ENCODE peak calls at places on chromosomes 3 and 15, in six cellular contexts. S is SK-N-SH, B is HepG2, F is HCT116, J is GM12878, W is H1. R is an unnamed sample.

GRCh38 chr3:192090586-192090985 is 629.6 kb downstream of the PYDC2 start:
- DNase-seq in B (peak; percentile 19), W (no peak), S (no peak), J (no peak), F (peak; percentile 24), R (peak; percentile 40)

GRCh38 chr15:80606571-80606970 is 88.5 kb upstream of the ABHD17C start:
- DNase-seq in S (no peak), B (no peak), W (no peak), J (no peak), F (no peak), R (no peak)

GRCh38 chr3:14243782-14244181 is 65.2 kb downstream of the LSM3 start:
- DNase-seq in F (no peak), W (no peak), J (no peak), S (no peak), B (no peak), R (peak; percentile 96)

GRCh38 chr3:20669184-20669583 is 483.2 kb upstream of the SGO1 start:
- DNase-seq in S (no peak), F (no peak), W (no peak), J (no peak), B (no peak), R (no peak)

GRCh38 chr3:182617511-182617910 is 175.8 kb upstream of the ATP11B start:
- DNase-seq in F (no peak), W (no peak), J (no peak), S (no peak), B (no peak), R (no peak)

GRCh38 chr3:38438421-38438820 is 15.3 kb upstream of the ACVR2B start:
- DNase-seq in S (no peak), W (no peak), J (no peak), F (no peak), B (no peak), R (no peak)

GRCh38 chr3:25465266-25465860 is 37.3 kb downstream of the RARB start:
- DNase-seq in F (no peak), B (no peak), J (no peak), S (no peak), W (no peak), R (no peak)

GRCh38 chr15:91915576-91915975 is 62.1 kb downstream of the SLCO3A1 start:
- DNase-seq in W (no peak), B (no peak), J (no peak), S (no peak), F (no peak), R (no peak)

GRCh38 chr15:85832389-85832788 is 37.7 kb upstream of the KLHL25 start:
- DNase-seq in F (no peak), B (no peak), W (no peak), S (no peak), J (no peak), R (no peak)

GRCh38 chr3:30188713-30189112 is 417.7 kb upstream of the TGFBR2 start:
- DNase-seq in S (no peak), J (no peak), B (no peak), W (no peak), F (no peak), R (no peak)

GRCh38 chr3:126551066-126551838 is 7.5 kb downstream of the C3orf22 start:
- DNase-seq in F (no peak), J (no peak), B (no peak), W (no peak), S (peak; percentile 23), R (no peak)

GRCh38 chr3:61537366-61537765 is 24.0 kb upstream of the PTPRG start:
- DNase-seq in S (no peak), B (no peak), W (no peak), F (no peak), J (no peak), R (no peak)

GRCh38 chr3:144381607-144382006 is 410.0 kb downstream of the DIPK2A start:
- DNase-seq in W (no peak), F (no peak), S (no peak), B (no peak), J (no peak), R (no peak)

GRCh38 chr3:187017511-187018230 is 87.3 kb downstream of the ST6GAL1 start:
- DNase-seq in F (no peak), W (no peak), S (no peak), J (no peak), B (no peak), R (no peak)

GRCh38 chr15:85533949-85534543 is 153.6 kb downstream of the AKAP13 start:
- DNase-seq in F (no peak), W (no peak), S (no peak), J (no peak), B (no peak), R (no peak)

GRCh38 chr3:44011680-44012079 is 230.0 kb upstream of the TOPAZ1 start:
- DNase-seq in F (no peak), S (no peak), J (no peak), W (no peak), B (no peak), R (no peak)

GRCh38 chr3:73213906-73214305 is 152.4 kb downstream of the EBLN2 start:
- DNase-seq in S (no peak), J (no peak), B (no peak), F (no peak), W (no peak), R (no peak)

GRCh38 chr3:31981206-31982181 is at the start of the genes OSBPL10 and ZNF860:
- DNase-seq in W (no peak), J (no peak), B (peak; percentile 73), S (peak; percentile 74), F (peak; percentile 57), R (peak; percentile 43)

GRCh38 chr3:184058029-184058428 is 5.2 kb downstream of the HTR3C start:
- DNase-seq in S (no peak), J (no peak), F (no peak), W (no peak), B (no peak), R (no peak)

GRCh38 chr3:109411547-109411946 is 74.2 kb upstream of the DPPA4 start:
- DNase-seq in F (no peak), B (no peak), J (no peak), S (no peak), W (no peak), R (no peak)

DNA sequence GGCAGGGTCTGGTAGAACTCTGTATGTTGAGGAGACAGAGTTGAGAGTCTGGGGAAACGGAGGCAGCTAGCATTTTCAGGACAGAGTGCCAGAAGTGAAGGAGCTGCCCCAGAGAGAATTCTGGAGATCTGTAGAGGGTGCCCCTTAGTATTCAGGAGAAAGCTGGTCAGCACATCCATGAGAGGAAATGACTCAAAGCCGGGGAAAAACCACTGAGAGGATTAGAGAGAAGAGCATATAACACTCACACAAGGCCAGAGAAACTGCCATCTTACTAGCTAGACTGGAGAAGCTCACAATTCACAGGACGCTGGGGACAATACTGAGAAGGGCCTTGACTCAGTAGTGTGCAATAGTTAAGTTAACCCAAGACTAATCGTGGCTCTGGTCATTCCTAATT is 75.7 kb upstream of the DPPA4 start:
- DNase-seq in F (no peak), B (no peak), W (no peak), J (no peak), S (no peak), R (no peak)
- TF ChIP-seq JUND in F (no peak), B (no peak), W (no peak), J (no peak), S (no peak), R (no peak)

GRCh38 chr3:125496701-125497100 is 23.3 kb downstream of the SNX4 start:
- DNase-seq in W (no peak), B (no peak), J (no peak), S (no peak), F (no peak), R (no peak)

DNA sequence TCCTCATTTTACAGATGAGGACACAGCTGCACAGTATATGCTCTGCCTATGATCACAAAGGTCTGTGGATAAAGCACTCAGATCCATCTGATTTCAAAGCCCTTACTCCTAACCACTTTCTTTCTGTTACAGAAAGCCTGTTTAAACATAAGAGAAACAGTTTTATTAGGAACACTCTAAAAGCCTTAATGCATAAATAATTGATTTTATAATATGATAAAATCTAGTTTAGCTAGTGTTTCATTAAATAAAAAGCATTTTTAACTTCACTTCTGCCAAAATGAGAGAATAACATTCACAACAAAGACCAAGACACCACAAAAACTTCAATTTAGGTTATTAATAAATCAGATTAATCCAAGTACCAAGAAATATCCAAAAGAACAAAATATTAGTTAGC is 21.4 kb downstream of the SNX4 start:
- DNase-seq in W (no peak), S (peak; percentile 41), F (no peak), J (no peak), B (no peak), R (no peak)
- TF ChIP-seq JUND in W (no peak), S (no peak), F (no peak), J (no peak), B (no peak), R (no peak)

GRCh38 chr3:47282424-47283192 is at the start of the genes KIF9 and KLHL18:
- DNase-seq in S (peak; percentile 94), W (peak; percentile 39), F (peak; percentile 92), B (peak; percentile 92), J (peak; percentile 89), R (peak; percentile 81)

GRCh38 chr3:47276558-47276957 is 6.0 kb downstream of the KIF9 start:
- DNase-seq in F (no peak), W (no peak), J (no peak), S (no peak), B (no peak), R (no peak)

GRCh38 chr3:47283193-47283537 is 421 bp downstream of the KLHL18 start:
- DNase-seq in J (no peak), F (no peak), W (no peak), S (no peak), B (no peak), R (peak; percentile 2)

GRCh38 chr3:47283596-47284364 is 1.0 kb downstream of the KLHL18 start:
- DNase-seq in B (no peak), F (no peak), J (no peak), W (no peak), S (peak; percentile 47), R (no peak)

DNA sequence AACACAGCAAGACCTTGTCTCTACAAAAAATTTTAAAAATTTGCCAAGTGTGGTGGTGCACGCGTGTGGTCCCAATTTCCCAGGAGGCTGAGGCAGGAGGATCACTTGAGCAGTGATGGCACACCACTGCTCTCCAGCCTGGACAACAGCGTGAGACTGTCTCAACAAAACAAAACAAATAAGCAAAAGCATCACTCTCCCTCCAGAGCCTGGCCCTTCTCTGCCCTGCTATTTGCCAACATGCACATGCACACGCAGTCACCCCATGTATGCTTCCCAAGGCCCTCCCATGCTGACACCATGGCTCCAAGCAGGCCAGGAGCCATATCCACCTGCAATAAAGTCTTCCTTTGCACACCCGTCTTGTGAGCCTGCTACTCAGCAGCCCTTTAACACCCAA is 2.1 kb downstream of the KIF9 start:
- DNase-seq in S (no peak), B (no peak), F (no peak), W (no peak), J (no peak), R (no peak)
- TF ChIP-seq JUND in S (no peak), B (no peak), F (no peak), W (no peak), J (no peak), R (no peak)

GRCh38 chr15:63051701-63052066 is 9.1 kb downstream of the TPM1 start:
- DNase-seq in F (no peak), W (no peak), S (no peak), B (no peak), J (no peak), R (no peak)

GRCh38 chr15:63052128-63052826 is 9.7 kb downstream of the TPM1 start:
- DNase-seq in S (no peak), B (no peak), J (no peak), W (no peak), F (no peak), R (no peak)

GRCh38 chr15:63048986-63049665 is 6.6 kb downstream of the TPM1 start:
- DNase-seq in S (peak; percentile 48), B (peak; percentile 67), J (no peak), W (no peak), F (no peak), R (no peak)

GRCh38 chr15:63049747-63050439 is 7.3 kb downstream of the TPM1 start:
- DNase-seq in B (peak; percentile 56), J (no peak), W (no peak), S (no peak), F (no peak), R (no peak)

GRCh38 chr15:63050737-63051700 is 8.5 kb downstream of the TPM1 start:
- DNase-seq in F (no peak), S (no peak), J (no peak), W (no peak), B (peak; percentile 78), R (no peak)
- TF ChIP-seq JUND in F (no peak), S (no peak), J (no peak), W (no peak), B (no peak), R (no peak)

R was measured in T47D.